ENCODE peak calls at places on chromosomes 5 and 9, in six cellular contexts. H is GM12865, C is fibroblast of mammary gland, Z is A549, N is OCI-LY7, Y is GM23338. T is an unnamed sample.

GRCh38 chr9:29866556-29866955 is 2293.3 kb upstream of the C9orf72 start:
- DNase-seq in N (peak), Y (no peak), C (no peak), Z (no peak), H (no peak), T (no peak)

GRCh38 chr9:36470891-36471290 is 70.8 kb upstream of the RNF38 start:
- DNase-seq in H (peak), Y (no peak), C (peak), N (peak), Z (no peak), T (peak)

GRCh38 chr5:178467261-178468195 is 122.7 kb downstream of the COL23A1 start:
- DNase-seq in Y (no peak), H (no peak), C (peak), N (no peak), Z (no peak), T (peak)

GRCh38 chr9:93127395-93127911 is 6.6 kb downstream of the NINJ1 start:
- DNase-seq in Y (no peak), N (no peak), H (no peak), Z (no peak), C (no peak), T (no peak)

GRCh38 chr9:130682490-130683121 is 11.0 kb upstream of the EXOSC2 start:
- DNase-seq in N (peak), Z (peak), Y (peak), C (peak), H (peak), T (peak)

GRCh38 chr5:159746707-159747106 is 169.6 kb upstream of the ADRA1B start:
- DNase-seq in N (no peak), H (no peak), C (no peak), Y (no peak), Z (no peak), T (no peak)

GRCh38 chr9:111928342-111928720 is 31.7 kb downstream of the UGCG start:
- DNase-seq in C (peak), Z (no peak), H (no peak), N (no peak), Y (no peak), T (no peak)

GRCh38 chr9:79154806-79155205 is 417.0 kb upstream of the TLE4 start:
- DNase-seq in C (peak), Z (no peak), N (no peak), Y (no peak), H (no peak), T (no peak)

GRCh38 chr9:3954228-3954949 is 345.5 kb downstream of the GLIS3 start:
- DNase-seq in H (no peak), Z (no peak), N (no peak), Y (peak), C (no peak), T (no peak)

GRCh38 chr5:67416133-67416937 is 219.7 kb upstream of the CD180 start:
- DNase-seq in Z (no peak), C (no peak), Y (peak), H (peak), N (no peak), T (no peak)

GRCh38 chr5:132059043-132059695 is 1.3 kb upstream of the IL3 start:
- DNase-seq in Z (no peak), H (no peak), C (no peak), Y (no peak), N (no peak), T (no peak)

GRCh38 chr5:112492291-112492690 is 73.2 kb upstream of the EPB41L4A start:
- DNase-seq in C (peak), N (peak), Y (peak), H (peak), Z (peak), T (peak)

GRCh38 chr9:128048663-128049062 is 18.5 kb downstream of the NAIF1 start:
- DNase-seq in H (peak), Z (no peak), C (no peak), Y (no peak), N (no peak), T (no peak)

GRCh38 chr5:111513175-111513520 is 813 bp upstream of the STARD4 start:
- DNase-seq in Z (no peak), Y (peak), C (no peak), N (no peak), H (no peak), T (no peak)

GRCh38 chr5:109805472-109805871 is 115.7 kb downstream of the MAN2A1 start:
- DNase-seq in N (no peak), Z (no peak), H (no peak), C (peak), Y (peak), T (no peak)

GRCh38 chr5:8473016-8473415 is 604.1 kb downstream of the MTRR start:
- DNase-seq in Y (no peak), H (no peak), Z (no peak), C (no peak), N (no peak), T (no peak)

GRCh38 chr9:89382026-89382986 is 64.0 kb downstream of the SECISBP2 start:
- DNase-seq in C (no peak), Y (no peak), N (no peak), Z (no peak), H (no peak), T (no peak)

DNA sequence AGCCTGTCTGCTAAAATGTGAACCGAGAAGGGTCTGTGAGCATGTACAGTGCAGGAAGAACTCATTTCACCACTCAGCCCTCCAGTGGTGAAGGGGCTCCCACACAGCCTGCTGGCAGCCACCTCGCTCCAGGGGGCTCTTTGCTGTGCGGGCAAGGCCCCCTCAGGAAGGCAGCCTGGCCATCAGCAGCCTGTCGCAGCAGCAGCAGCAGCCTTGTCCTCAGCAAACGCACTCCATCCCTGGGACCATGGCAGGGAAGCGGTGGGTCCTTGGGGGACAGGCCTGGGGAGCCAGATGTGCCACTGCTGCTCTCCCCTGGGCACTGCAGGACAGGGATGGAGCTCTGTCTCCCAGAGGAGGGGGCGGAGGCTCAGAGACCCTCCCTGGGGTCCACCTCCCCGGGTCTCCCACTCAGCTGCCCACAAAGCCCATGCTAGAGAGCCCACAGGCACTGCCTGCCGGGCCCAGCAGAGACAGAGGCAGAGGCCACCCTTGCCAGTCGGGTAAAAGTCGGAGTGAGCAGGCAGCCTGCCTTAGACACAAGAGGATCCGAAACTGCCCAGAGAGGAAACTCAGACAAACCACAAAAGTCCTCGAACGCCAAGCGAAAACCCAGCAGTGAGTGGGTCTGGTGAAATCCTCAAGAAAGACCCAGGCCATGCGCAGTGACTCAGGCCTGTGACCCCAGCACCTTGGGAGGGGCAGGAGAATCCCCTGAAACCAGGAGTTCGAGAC is 8.0 kb downstream of the BRD3 start:
- DNase-seq in Z (no peak), C (no peak), Y (no peak), N (peak), H (peak), T (peak)
- TF ChIP-seq CTCF in Z (no peak), C (no peak), Y (no peak), N (peak), H (no peak), T (no peak)

GRCh38 chr9:123370526-123371227 is 14.7 kb downstream of the CRB2 start:
- DNase-seq in H (no peak), N (no peak), Y (no peak), C (no peak), Z (peak), T (no peak)

GRCh38 chr9:123369296-123369695 is 13.3 kb downstream of the CRB2 start:
- DNase-seq in Z (no peak), H (no peak), Y (no peak), C (no peak), N (no peak), T (no peak)

GRCh38 chr9:123368023-123368422 is 12.0 kb downstream of the CRB2 start:
- DNase-seq in C (no peak), Y (no peak), H (no peak), Z (no peak), N (no peak), T (no peak)

GRCh38 chr9:123370108-123370507 is 14.1 kb downstream of the CRB2 start:
- DNase-seq in C (no peak), N (no peak), Z (no peak), H (no peak), Y (no peak), T (no peak)

DNA sequence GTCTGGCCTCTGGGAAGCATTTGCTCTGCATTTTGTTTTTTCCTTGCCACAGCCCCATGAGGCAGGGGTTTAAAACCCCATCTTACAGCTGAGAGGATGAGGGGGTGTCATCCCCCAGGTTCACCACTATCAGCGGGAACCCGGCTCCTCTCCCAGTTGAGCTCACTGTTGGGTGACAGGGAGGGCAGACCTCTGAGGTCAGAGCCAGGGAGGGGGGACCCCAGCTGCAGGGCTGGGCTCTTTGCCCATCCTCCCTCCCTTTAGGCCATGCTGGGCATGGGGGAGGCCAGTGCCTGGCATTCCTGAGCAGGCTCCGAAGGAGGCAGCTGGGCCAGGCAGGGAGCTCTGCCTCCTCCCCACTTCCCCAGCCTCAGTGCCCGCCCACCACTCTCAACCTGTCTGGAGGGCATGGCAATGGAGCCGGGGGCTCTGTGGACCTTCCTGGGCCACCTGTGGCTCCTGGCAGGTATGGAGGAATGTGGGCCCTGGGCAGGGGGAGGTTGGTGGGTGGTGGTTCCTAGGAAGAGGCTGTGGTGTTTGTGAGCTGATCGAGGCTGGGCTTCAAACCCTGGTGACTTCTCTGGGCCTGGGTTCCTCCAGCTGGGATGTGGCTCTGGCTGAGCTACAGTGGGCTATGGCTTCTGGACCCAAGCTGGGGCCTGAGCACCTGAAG is 12.6 kb downstream of the CRB2 start:
- DNase-seq in Y (no peak), Z (no peak), N (no peak), C (no peak), H (no peak), T (no peak)
- H3K4me3 ChIP-seq in Y (no peak), Z (no peak), N (no peak), C (no peak), H (no peak), T (no peak)

GRCh38 chr9:134858051-134858841 is 22.4 kb upstream of the FCN2 start:
- DNase-seq in H (peak), Z (peak), N (no peak), Y (no peak), C (peak), T (no peak)
- TF ChIP-seq CTCF in H (peak), Z (no peak), N (peak), Y (no peak), C (peak), T (no peak)

DNA sequence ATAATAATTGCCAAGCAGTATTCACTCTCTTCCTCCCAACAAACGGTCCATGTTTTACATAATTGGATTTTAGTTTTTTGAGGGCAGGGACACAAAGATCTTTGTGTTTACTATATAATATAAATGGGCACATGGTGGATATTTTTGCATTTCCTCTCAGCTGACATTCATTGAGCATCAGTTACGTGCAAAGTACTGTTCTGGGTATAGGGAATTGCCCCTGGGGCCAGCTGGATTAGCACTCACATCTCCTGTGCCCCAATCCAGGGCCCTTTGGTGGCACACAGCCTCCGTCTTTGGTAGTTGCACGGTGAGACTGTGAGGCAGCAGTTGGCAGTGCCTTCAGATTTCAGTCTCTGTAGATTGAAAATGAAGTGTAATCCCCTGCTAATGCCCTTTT is 1.6 kb downstream of the TDRD7 start:
- DNase-seq in Z (no peak), N (no peak), Y (no peak), C (no peak), H (no peak), T (no peak)
- H3K4me3 ChIP-seq in Z (peak), N (peak), Y (no peak), C (no peak), H (peak), T (no peak)

GRCh38 chr5:142108432-142109355 is at the start of gene NDFIP1:
- DNase-seq in N (peak), Y (peak), H (peak), Z (peak), C (peak), T (peak)
- TF ChIP-seq CTCF in N (no peak), Y (no peak), H (no peak), Z (no peak), C (no peak), T (no peak)

GRCh38 chr9:134735441-134736175 is 94.0 kb downstream of the COL5A1 start:
- DNase-seq in Y (no peak), Z (no peak), H (no peak), C (peak), N (no peak), T (peak)

GRCh38 chr9:134734270-134734669 is 92.7 kb downstream of the COL5A1 start:
- DNase-seq in N (no peak), C (peak), Y (no peak), H (no peak), Z (peak), T (no peak)

GRCh38 chr9:134732392-134733110 is 90.9 kb downstream of the COL5A1 start:
- DNase-seq in N (no peak), C (no peak), Y (no peak), H (no peak), Z (no peak), T (no peak)

GRCh38 chr9:134731497-134732391 is 90.1 kb downstream of the COL5A1 start:
- DNase-seq in N (no peak), Z (no peak), Y (no peak), C (no peak), H (no peak), T (no peak)

DNA sequence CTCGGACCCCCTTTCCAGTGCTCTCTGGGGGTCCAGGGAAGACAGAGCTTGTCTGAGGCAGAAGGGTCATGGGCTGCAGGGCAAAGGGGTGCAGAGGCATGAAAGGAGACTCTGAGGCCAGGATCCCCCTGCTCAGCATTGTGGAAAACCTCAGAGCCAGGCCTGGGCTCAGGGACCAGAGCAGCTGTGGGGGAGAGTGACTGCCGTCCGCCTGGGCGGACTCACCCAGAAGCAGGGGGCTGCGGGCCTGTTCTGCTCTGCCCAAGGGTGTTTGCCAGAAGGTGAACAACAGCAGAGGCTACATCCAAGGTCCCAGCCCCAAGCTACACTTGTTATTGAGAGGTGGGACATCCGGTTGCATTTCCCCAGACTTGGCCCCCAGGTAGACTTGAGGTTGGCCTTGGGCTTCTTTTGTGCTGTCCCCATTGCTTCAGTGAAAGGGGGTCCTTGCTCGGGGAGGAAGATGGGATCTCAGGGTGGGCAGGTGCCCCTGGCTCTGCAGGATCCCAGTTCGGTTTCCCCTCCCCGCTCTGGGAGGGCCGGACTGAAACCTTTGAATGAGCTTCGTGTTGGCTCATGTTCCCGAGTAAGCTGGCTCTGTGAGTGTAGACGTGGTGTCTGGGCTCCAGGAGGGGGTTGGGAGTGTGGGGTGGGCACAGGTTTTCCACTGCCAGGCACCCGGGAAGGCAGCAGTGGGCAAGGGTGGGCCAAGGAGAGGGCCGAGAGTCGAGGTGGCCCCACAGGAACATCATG is 92.1 kb downstream of the COL5A1 start:
- DNase-seq in N (no peak), Z (no peak), H (no peak), C (no peak), Y (no peak), T (no peak)
- H3K4me3 ChIP-seq in N (no peak), Z (no peak), H (no peak), C (no peak), Y (no peak), T (no peak)

GRCh38 chr5:84450617-84451414 is 66.1 kb upstream of the EDIL3 start:
- DNase-seq in Y (peak), H (no peak), C (peak), Z (no peak), N (peak), T (no peak)
- TF ChIP-seq CTCF in Y (peak), H (no peak), C (peak), Z (no peak), N (peak), T (no peak)

DNA sequence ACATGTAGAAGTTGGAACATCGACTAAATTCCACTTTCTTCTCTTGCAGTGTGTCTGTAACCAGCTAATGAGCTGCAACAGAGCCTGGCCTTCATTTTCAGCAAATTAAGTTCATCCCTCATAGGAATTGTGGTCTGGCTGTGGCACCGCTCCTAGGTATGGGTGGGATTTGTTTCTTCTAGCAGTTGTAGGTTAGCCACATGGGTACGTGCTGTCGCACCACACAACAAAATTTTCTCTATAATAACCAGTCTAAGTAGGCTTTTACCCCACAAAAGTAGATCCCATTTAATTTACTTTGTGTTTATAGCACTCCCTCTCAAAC is 59.9 kb upstream of the MEF2C start:
- DNase-seq in H (no peak), Y (no peak), N (no peak), C (no peak), Z (no peak), T (no peak)
- H3K4me3 ChIP-seq in H (no peak), Y (no peak), N (no peak), C (no peak), Z (no peak), T (no peak)

GRCh38 chr9:121929893-121930875 is 162.9 kb downstream of the TTLL11 start:
- DNase-seq in N (no peak), Y (peak), Z (peak), C (no peak), H (peak), T (no peak)
- TF ChIP-seq CTCF in N (peak), Y (peak), Z (no peak), C (no peak), H (no peak), T (no peak)